ENCODE peak calls at places on chromosomes 11 and 22, in ten cellular contexts. I is GM23248; H is AG09309; C is stimulated activated CD4-positive, alpha-beta T cell treated with anti-CD3 and anti-CD28 coated beads, Interleukin-15, amount 100 ng/mL, for 1 hour; B is effector memory CD8-positive, alpha-beta T cell; Z is CD8-positive, alpha-beta T cell; Y is left lobe of liver; G is activated CD4-positive, alpha-beta T cell treated with anti-CD3 and anti-CD28 coated beads for 48 hours; F is Caki2; L is H1. N is an unnamed sample.

GRCh38 chr11:62644220-62644619 is 2.2 kb downstream of the GANAB start:
- DNase-seq in I (no peak), H (no peak), C (no peak), B (no peak), Z (no peak), Y (no peak), G (no peak), F (no peak), L (no peak), N (no peak)

GRCh38 chr11:69218271-69218682 is 62.5 kb downstream of the SMIM38 start:
- DNase-seq in I (no peak), H (no peak), C (no peak), B (no peak), Z (no peak), Y (peak), G (no peak), F (no peak), L (peak), N (no peak)

GRCh38 chr22:36455571-36456458 is 25.6 kb downstream of the TXN2 start:
- DNase-seq in I (no peak), H (no peak), C (no peak), B (no peak), Z (no peak), Y (no peak), G (no peak), F (no peak), L (no peak), N (no peak)

GRCh38 chr11:63999349-64000025 is 13.2 kb downstream of the OTUB1 start:
- DNase-seq in I (peak), H (no peak), C (peak), B (peak), Z (peak), Y (no peak), G (peak), F (no peak), L (peak), N (peak)

GRCh38 chr11:129911298-129911697 is 15.9 kb upstream of the NFRKB start:
- DNase-seq in I (peak), H (no peak), C (no peak), B (no peak), Z (no peak), Y (no peak), G (no peak), F (no peak), L (no peak), N (peak)

GRCh38 chr11:79932612-79933011 is 491.8 kb upstream of the TENM4 start:
- DNase-seq in I (no peak), H (no peak), C (no peak), B (no peak), Z (no peak), Y (no peak), G (no peak), F (no peak), L (no peak), N (no peak)

GRCh38 chr11:68191661-68192579 is 21.2 kb downstream of the KMT5B start:
- DNase-seq in I (no peak), H (no peak), C (no peak), B (no peak), Z (no peak), Y (no peak), G (no peak), F (peak), L (no peak), N (no peak)

GRCh38 chr22:35071784-35072183 is 5.8 kb downstream of the ISX start:
- DNase-seq in I (no peak), H (no peak), C (no peak), B (no peak), Z (no peak), Y (no peak), G (no peak), F (no peak), L (no peak), N (no peak)

GRCh38 chr22:22526125-22526912 is 6.2 kb upstream of the ZNF280A start:
- DNase-seq in I (no peak), H (no peak), C (no peak), B (no peak), Z (no peak), Y (no peak), G (no peak), F (no peak), L (no peak), N (no peak)

GRCh38 chr22:48096846-48097665 is 1334.6 kb downstream of the TBC1D22A start:
- DNase-seq in I (no peak), H (no peak), C (no peak), B (no peak), Z (no peak), Y (no peak), G (no peak), F (no peak), L (no peak), N (no peak)

GRCh38 chr22:46084943-46085830 is 65.1 kb upstream of the PPARA start:
- DNase-seq in I (peak), H (peak), C (no peak), B (no peak), Z (no peak), Y (peak), G (no peak), F (peak), L (no peak), N (peak)

GRCh38 chr11:116837231-116838091 is at the start of gene APOA1:
- DNase-seq in I (no peak), H (no peak), C (no peak), B (no peak), Z (no peak), Y (peak), G (no peak), F (no peak), L (no peak), N (no peak)

GRCh38 chr11:84136926-84137325 is 850.8 kb upstream of the CCDC90B start:
- DNase-seq in I (no peak), H (no peak), C (no peak), B (no peak), Z (no peak), Y (no peak), G (no peak), F (no peak), L (no peak), N (no peak)

GRCh38 chr11:73528420-73528819 is 69.5 kb downstream of the FAM168A start:
- DNase-seq in I (peak), H (no peak), C (no peak), B (no peak), Z (no peak), Y (no peak), G (no peak), F (no peak), L (no peak), N (no peak)

GRCh38 chr11:76768091-76769047 is 14.8 kb upstream of the TSKU start:
- DNase-seq in I (peak), H (no peak), C (no peak), B (no peak), Z (no peak), Y (peak), G (peak), F (no peak), L (no peak), N (no peak)

GRCh38 chr22:44245867-44246266 is 65.1 kb downstream of the PARVG start:
- DNase-seq in I (no peak), H (no peak), C (no peak), B (no peak), Z (no peak), Y (no peak), G (no peak), F (no peak), L (peak), N (no peak)

GRCh38 chr11:131858495-131858894 is 488.1 kb downstream of the NTM start:
- DNase-seq in I (no peak), H (no peak), C (no peak), B (no peak), Z (no peak), Y (no peak), G (no peak), F (no peak), L (no peak), N (no peak)

GRCh38 chr11:111526501-111526900 is 11.9 kb downstream of the HOATZ start:
- DNase-seq in I (peak), H (no peak), C (no peak), B (no peak), Z (no peak), Y (no peak), G (peak), F (no peak), L (no peak), N (peak)

GRCh38 chr11:541433-541885 is 4.1 kb downstream of the LRRC56 start:
- DNase-seq in I (no peak), H (no peak), C (no peak), B (no peak), Z (no peak), Y (no peak), G (no peak), F (no peak), L (no peak), N (no peak)

GRCh38 chr11:101446238-101446637 is 137.6 kb downstream of the TRPC6 start:
- DNase-seq in I (peak), H (peak), C (no peak), B (no peak), Z (no peak), Y (no peak), G (no peak), F (no peak), L (no peak), N (no peak)

GRCh38 chr11:131980199-131980598 is 609.8 kb downstream of the NTM start:
- DNase-seq in I (no peak), H (no peak), C (no peak), B (no peak), Z (no peak), Y (no peak), G (no peak), F (no peak), L (no peak), N (no peak)

GRCh38 chr11:120067361-120068113 is 70.4 kb downstream of the TRIM29 start:
- DNase-seq in I (no peak), H (no peak), C (no peak), B (no peak), Z (no peak), Y (no peak), G (no peak), F (no peak), L (peak), N (no peak)

N was measured in AG08396.